ENCODE peak calls at places on chromosomes 7 and 10, in nine cellular contexts. Y, H, E, M, R, I, B, Q and T are unnamed samples.

GRCh38 chr7:46949270-46949931 is 632.5 kb downstream of the TNS3 start:
- DNase-seq in Y (no peak), H (no peak), E (no peak), M (no peak), R (no peak), I (no peak), B (no peak), Q (no peak), T (no peak)

GRCh38 chr7:96870201-96870600 is 135.2 kb upstream of the DLX6 start:
- DNase-seq in Y (no peak), H (no peak), E (no peak), M (no peak), R (no peak), I (no peak), B (no peak), Q (no peak), T (no peak)

GRCh38 chr7:127154958-127155357 is 97.8 kb downstream of the GRM8 start:
- DNase-seq in Y (no peak), H (no peak), E (no peak), M (no peak), R (no peak), I (no peak), B (no peak), Q (no peak), T (no peak)

GRCh38 chr7:151245360-151246160 is 2.9 kb downstream of the SMARCD3 start:
- DNase-seq in Y (peak; percentile 90), H (peak; percentile 88), E (no peak), M (no peak), R (no peak), I (no peak), B (no peak), Q (no peak), T (no peak)

GRCh38 chr10:129332476-129332875 is 134.6 kb upstream of the MGMT start:
- DNase-seq in Y (no peak), H (no peak), E (no peak), M (no peak), R (no peak), I (peak; percentile 6), B (no peak), Q (no peak), T (no peak)

GRCh38 chr10:68208424-68209042 is 23.4 kb downstream of the ATOH7 start:
- DNase-seq in Y (no peak), H (peak; percentile 78), E (no peak), M (peak; percentile 5), R (peak; percentile 44), I (peak; percentile 81), B (peak; percentile 72), Q (peak; percentile 60), T (no peak)

GRCh38 chr10:2011106-2011716 is 273.9 kb upstream of the ADARB2 start:
- DNase-seq in Y (no peak), H (no peak), E (no peak), M (no peak), R (no peak), I (no peak), B (no peak), Q (no peak), T (no peak)

GRCh38 chr7:156475179-156475578 is 165.4 kb upstream of the RNF32 start:
- DNase-seq in Y (no peak), H (no peak), E (no peak), M (no peak), R (no peak), I (no peak), B (no peak), Q (no peak), T (no peak)

GRCh38 chr7:4139656-4140320 is 542.3 kb upstream of the FOXK1 start:
- DNase-seq in Y (peak; percentile 56), H (no peak), E (no peak), M (no peak), R (no peak), I (no peak), B (no peak), Q (no peak), T (peak; percentile 48)

GRCh38 chr7:8177109-8177933 is 84.6 kb downstream of the ICA1 start:
- DNase-seq in Y (no peak), H (no peak), E (no peak), M (no peak), R (peak; percentile 6), I (no peak), B (no peak), Q (no peak), T (no peak)

GRCh38 chr7:26789481-26790175 is 74.8 kb downstream of the SKAP2 start:
- DNase-seq in Y (no peak), H (no peak), E (no peak), M (no peak), R (no peak), I (no peak), B (no peak), Q (no peak), T (no peak)

GRCh38 chr7:55231736-55232280 is 133.3 kb upstream of the LANCL2 start:
- DNase-seq in Y (no peak), H (no peak), E (no peak), M (no peak), R (no peak), I (no peak), B (no peak), Q (no peak), T (no peak)

GRCh38 chr7:9796241-9796640 is 1177.4 kb upstream of the PHF14 start:
- DNase-seq in Y (no peak), H (no peak), E (no peak), M (no peak), R (no peak), I (no peak), B (no peak), Q (no peak), T (no peak)

GRCh38 chr7:108613147-108613948 is 43.7 kb downstream of the DNAJB9 start:
- DNase-seq in Y (no peak), H (peak; percentile 27), E (no peak), M (no peak), R (no peak), I (peak; percentile 33), B (peak; percentile 32), Q (no peak), T (no peak)

DNA sequence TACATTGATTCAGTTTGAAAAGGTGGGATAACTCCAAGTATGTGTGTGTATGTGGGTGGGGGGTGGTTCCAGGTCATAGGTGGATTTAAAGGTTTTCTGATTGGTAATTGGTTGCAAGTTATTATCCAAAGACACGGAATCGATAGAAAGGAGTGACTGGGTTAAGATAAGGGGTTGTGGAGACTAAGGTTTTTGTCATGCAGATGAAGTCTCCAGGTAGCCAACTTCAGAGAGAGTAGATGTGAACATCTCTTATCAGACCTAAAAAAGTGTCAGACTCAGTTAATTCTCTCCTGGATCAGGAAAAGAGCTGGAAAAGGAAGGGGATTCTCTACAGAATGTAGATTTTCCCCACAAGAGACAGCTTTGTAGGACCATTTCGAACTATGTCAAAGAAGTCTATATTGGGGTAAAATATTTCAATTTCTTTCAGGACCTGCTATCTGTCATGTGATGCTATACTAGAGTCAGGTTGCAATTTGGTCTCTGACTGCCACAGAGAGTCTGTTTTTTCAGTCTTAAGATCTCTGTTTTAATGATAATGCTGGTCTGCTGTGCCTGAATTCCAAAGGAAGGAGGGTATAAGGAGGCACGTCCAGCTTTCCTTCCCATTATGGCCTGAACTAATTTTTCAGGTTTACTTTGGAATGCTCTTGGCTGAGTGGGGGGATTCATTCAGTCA is 3.6 kb downstream of the C7orf57 start:
- DNase-seq in Y (no peak), H (no peak), E (no peak), M (no peak), R (no peak), I (no peak), B (no peak), Q (no peak), T (no peak)
- H3K4me3 ChIP-seq in Y (no peak overlapping the region), H (no peak overlapping the region), E (no peak overlapping the region), M (no peak overlapping the region), R (no peak overlapping the region), I (no peak overlapping the region), B (no peak overlapping the region), Q (no peak overlapping the region), T (no peak overlapping the region)

GRCh38 chr7:100584677-100585510 is 1.0 kb downstream of the LRCH4 start:
- DNase-seq in Y (peak; percentile 86), H (no peak), E (no peak), M (no peak), R (peak; percentile 79), I (no peak), B (peak; percentile 35), Q (no peak), T (peak; percentile 77)

GRCh38 chr7:100584046-100584676 is 1.8 kb downstream of the LRCH4 start:
- DNase-seq in Y (peak; percentile 79), H (no peak), E (no peak), M (no peak), R (no peak), I (no peak), B (no peak), Q (no peak), T (peak; percentile 68)

GRCh38 chr7:100588438-100588837 is 2.3 kb downstream of the FBXO24 start:
- DNase-seq in Y (peak; percentile 62), H (no peak), E (no peak), M (no peak), R (no peak), I (no peak), B (no peak), Q (no peak), T (no peak)

GRCh38 chr7:100585511-100586265 is at the start of gene LRCH4:
- DNase-seq in Y (peak; percentile 94), H (peak; percentile 74), E (no peak), M (peak; percentile 49), R (peak; percentile 86), I (no peak), B (no peak), Q (peak; percentile 72), T (no peak)

DNA sequence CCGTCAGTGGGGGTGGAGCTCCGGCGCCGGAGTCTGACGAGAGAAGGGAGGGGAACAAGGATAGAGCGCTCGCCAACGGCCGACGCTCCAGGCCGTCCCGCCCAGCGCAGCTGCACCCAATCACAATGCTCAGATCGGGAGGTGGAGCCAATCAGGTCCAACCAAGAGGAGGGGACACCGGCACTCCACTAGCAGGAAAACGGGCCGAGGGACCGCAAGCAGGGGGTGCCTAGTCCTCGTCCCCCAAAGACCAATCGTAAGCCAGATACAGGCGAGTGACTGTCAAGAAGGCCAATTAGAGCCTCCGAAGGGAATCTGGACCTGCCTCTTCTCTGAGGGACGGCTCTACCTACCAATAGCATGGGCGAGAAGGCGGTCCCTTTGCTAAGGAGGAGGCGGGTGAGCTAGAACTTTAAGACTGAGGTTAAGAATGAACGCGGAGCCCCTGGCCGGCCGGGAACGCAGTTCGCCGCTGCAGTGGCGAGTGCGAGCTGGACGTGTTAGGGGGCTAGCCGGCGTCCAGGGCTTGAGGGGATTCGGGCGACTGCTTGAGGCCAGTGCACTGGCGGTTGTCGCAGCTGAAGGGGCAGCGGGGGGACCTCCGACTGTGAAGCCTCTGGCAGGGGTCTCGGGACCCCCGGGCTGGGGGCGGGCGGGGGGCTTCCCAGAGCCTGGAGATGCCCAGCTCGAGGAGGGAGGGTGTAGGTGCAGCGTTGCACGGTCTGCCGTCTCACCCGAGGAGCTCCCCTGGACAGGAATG is at the start of gene FBXO24:
- DNase-seq in Y (peak; percentile 99), H (peak; percentile 100), E (peak; percentile 98), M (peak; percentile 100), R (peak; percentile 100), I (peak; percentile 99), B (peak; percentile 99), Q (peak; percentile 100), T (peak; percentile 100)
- TF ChIP-seq POLR2A in Y (no peak), H (peak; percentile 79), E (no peak), M (peak; percentile 46), R (no peak), I (no peak), B (peak; percentile 80), Q (no peak), T (peak; percentile 31)

GRCh38 chr10:119205926-119206602 is 1.3 kb upstream of the GRK5 start:
- DNase-seq in Y (peak; percentile 93), H (peak; percentile 64), E (no peak), M (peak; percentile 20), R (peak; percentile 66), I (no peak), B (peak; percentile 83), Q (peak; percentile 79), T (peak; percentile 87)
- H3K4me3 ChIP-seq in Y (peak overlapping the region; percentile 82), H (peak overlapping the region; percentile 66), E (peak overlapping the region; percentile 93), M (peak overlapping the region; percentile 72), R (no peak overlapping the region), I (peak overlapping the region; percentile 69), B (peak overlapping the region; percentile 58), Q (peak overlapping the region; percentile 84), T (no peak overlapping the region)

GRCh38 chr7:81641873-81642272 is 128.0 kb downstream of the HGF start:
- DNase-seq in Y (no peak), H (no peak), E (no peak), M (no peak), R (no peak), I (no peak), B (no peak), Q (no peak), T (no peak)
- TF ChIP-seq POLR2A in Y (no peak), H (no peak), E (no peak), M (no peak), R (no peak), I (no peak), B (no peak), Q (no peak), T (no peak)